ENCODE peak calls at places on chromosome 6, in six cellular contexts. C is upper lobe of left lung, D is body of pancreas, Y is adrenal gland, X is transverse colon, K is IMR-90. F is an unnamed sample.

GRCh38 chr6:39054577-39055142 is 6.1 kb downstream of the GLP1R start:
- DNase-seq in K (no peak), X (peak), Y (no peak), C (no peak), D (peak), F (peak)

GRCh38 chr6:27296106-27296783 is 15.8 kb downstream of the POM121L2 start:
- DNase-seq in Y (no peak), X (no peak), K (peak), D (no peak), C (no peak), F (no peak)

GRCh38 chr6:88683734-88684133 is 279.7 kb downstream of the RNGTT start:
- DNase-seq in X (no peak), C (no peak), D (no peak), K (peak), Y (no peak), F (no peak)

GRCh38 chr6:1840491-1841121 is 230.9 kb downstream of the FOXC1 start:
- DNase-seq in K (no peak), C (no peak), D (peak), Y (no peak), X (no peak), F (no peak)

GRCh38 chr6:19052219-19052618 is 665.1 kb downstream of the RNF144B start:
- DNase-seq in C (no peak), Y (no peak), D (no peak), K (no peak), X (no peak), F (no peak)

GRCh38 chr6:169780571-169781091 is 29.2 kb downstream of the ERMARD start:
- DNase-seq in D (no peak), X (no peak), Y (no peak), K (peak), C (no peak), F (no peak)

GRCh38 chr6:100381111-100381510 is 83.6 kb downstream of the SIM1 start:
- DNase-seq in K (peak), X (no peak), C (no peak), D (no peak), Y (no peak), F (no peak)

GRCh38 chr6:165002358-165002757 is 307.0 kb downstream of the C6orf118 start:
- DNase-seq in D (no peak), Y (no peak), X (no peak), K (no peak), C (no peak), F (no peak)

GRCh38 chr6:167699141-167700036 is 127.3 kb upstream of the AFDN start:
- DNase-seq in X (peak), Y (peak), C (peak), K (no peak), D (peak), F (peak)

GRCh38 chr6:150622941-150623874 is 23.5 kb downstream of the PLEKHG1 start:
- DNase-seq in X (no peak), C (no peak), K (no peak), Y (peak), D (peak), F (peak)

GRCh38 chr6:158213925-158214674 is 46.0 kb downstream of the GTF2H5 start:
- DNase-seq in D (peak), K (peak), Y (peak), X (peak), C (peak), F (peak)

GRCh38 chr6:80145921-80146320 is 39.5 kb downstream of the BCKDHB start:
- DNase-seq in Y (no peak), X (no peak), D (no peak), K (no peak), C (no peak), F (no peak)

GRCh38 chr6:1263039-1263849 is 48.7 kb upstream of the FOXQ1 start:
- DNase-seq in D (no peak), Y (no peak), K (no peak), C (peak), X (no peak), F (no peak)

GRCh38 chr6:5514353-5514752 is 253.0 kb downstream of the FARS2 start:
- DNase-seq in D (no peak), Y (no peak), X (no peak), K (no peak), C (no peak), F (no peak)

GRCh38 chr6:134474980-134475379 is 157.1 kb upstream of the SGK1 start:
- DNase-seq in K (no peak), D (no peak), Y (no peak), X (no peak), C (no peak), F (no peak)

GRCh38 chr6:1609662-1610496 is at the start of gene FOXC1:
- DNase-seq in C (peak), X (peak), Y (peak), D (peak), K (peak), F (peak)

GRCh38 chr6:64516393-64516792 is 880.8 kb downstream of the PHF3 start:
- DNase-seq in C (no peak), Y (no peak), X (no peak), D (no peak), K (no peak), F (no peak)

GRCh38 chr6:16762547-16763477 is 1.6 kb upstream of the ATXN1 start:
- DNase-seq in D (peak), C (peak), K (peak), Y (peak), X (peak), F (peak)

GRCh38 chr6:45467853-45468252 is 90.1 kb upstream of the SUPT3H start:
- DNase-seq in C (no peak), X (no peak), Y (no peak), D (no peak), K (no peak), F (no peak)

GRCh38 chr6:16483315-16483875 is 245.0 kb downstream of the GMPR start:
- DNase-seq in K (no peak), D (no peak), Y (no peak), X (no peak), C (no peak), F (no peak)

GRCh38 chr6:157072128-157072527 is 251.2 kb downstream of the TMEM242 start:
- DNase-seq in Y (no peak), K (no peak), X (no peak), C (no peak), D (no peak), F (no peak)

GRCh38 chr6:26205161-26205624 is 118.0 kb downstream of the HFE start:
- DNase-seq in X (peak), D (peak), C (peak), K (peak), Y (peak), F (peak)

GRCh38 chr6:95593025-95593424 is 15.7 kb downstream of the MANEA start:
- DNase-seq in Y (no peak), X (no peak), K (no peak), D (peak), C (no peak), F (peak)

GRCh38 chr6:81759782-81760181 is 7.3 kb upstream of the TENT5A start:
- DNase-seq in K (peak), C (no peak), D (no peak), X (no peak), Y (no peak), F (no peak)

GRCh38 chr6:3299221-3299620 is 40.5 kb downstream of the PSMG4 start:
- DNase-seq in X (no peak), K (no peak), Y (no peak), D (no peak), C (no peak), F (no peak)

GRCh38 chr6:31933537-31933936 is 6.0 kb downstream of the C2 start:
- DNase-seq in K (no peak), C (no peak), D (no peak), X (no peak), Y (no peak), F (no peak)

GRCh38 chr6:31927242-31927867 is at the start of gene C2:
- DNase-seq in X (no peak), Y (no peak), D (no peak), K (no peak), C (peak), F (no peak)

GRCh38 chr6:31930962-31931361 is 3.4 kb downstream of the C2 start:
- DNase-seq in C (no peak), Y (no peak), X (no peak), K (no peak), D (no peak), F (no peak)

GRCh38 chr6:31927868-31928671 is 553 bp downstream of the C2 start:
- DNase-seq in K (no peak), C (no peak), X (no peak), D (no peak), Y (no peak), F (no peak)

DNA sequence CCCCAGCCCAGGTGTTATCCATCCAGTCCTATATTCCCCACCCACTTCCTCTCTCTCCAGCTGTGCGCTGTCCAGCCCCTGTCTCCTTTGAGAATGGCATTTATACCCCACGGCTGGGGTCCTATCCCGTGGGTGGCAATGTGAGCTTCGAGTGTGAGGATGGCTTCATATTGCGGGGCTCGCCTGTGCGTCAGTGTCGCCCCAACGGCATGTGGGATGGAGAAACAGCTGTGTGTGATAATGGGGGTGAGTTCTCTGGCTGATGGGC is 1.1 kb downstream of the C2 start:
- DNase-seq in D (no peak), K (no peak), Y (no peak), X (no peak), C (no peak), F (no peak)
- H3K4me3 ChIP-seq in D (no peak), K (no peak), Y (no peak), X (no peak), C (peak), F (no peak)

DNA sequence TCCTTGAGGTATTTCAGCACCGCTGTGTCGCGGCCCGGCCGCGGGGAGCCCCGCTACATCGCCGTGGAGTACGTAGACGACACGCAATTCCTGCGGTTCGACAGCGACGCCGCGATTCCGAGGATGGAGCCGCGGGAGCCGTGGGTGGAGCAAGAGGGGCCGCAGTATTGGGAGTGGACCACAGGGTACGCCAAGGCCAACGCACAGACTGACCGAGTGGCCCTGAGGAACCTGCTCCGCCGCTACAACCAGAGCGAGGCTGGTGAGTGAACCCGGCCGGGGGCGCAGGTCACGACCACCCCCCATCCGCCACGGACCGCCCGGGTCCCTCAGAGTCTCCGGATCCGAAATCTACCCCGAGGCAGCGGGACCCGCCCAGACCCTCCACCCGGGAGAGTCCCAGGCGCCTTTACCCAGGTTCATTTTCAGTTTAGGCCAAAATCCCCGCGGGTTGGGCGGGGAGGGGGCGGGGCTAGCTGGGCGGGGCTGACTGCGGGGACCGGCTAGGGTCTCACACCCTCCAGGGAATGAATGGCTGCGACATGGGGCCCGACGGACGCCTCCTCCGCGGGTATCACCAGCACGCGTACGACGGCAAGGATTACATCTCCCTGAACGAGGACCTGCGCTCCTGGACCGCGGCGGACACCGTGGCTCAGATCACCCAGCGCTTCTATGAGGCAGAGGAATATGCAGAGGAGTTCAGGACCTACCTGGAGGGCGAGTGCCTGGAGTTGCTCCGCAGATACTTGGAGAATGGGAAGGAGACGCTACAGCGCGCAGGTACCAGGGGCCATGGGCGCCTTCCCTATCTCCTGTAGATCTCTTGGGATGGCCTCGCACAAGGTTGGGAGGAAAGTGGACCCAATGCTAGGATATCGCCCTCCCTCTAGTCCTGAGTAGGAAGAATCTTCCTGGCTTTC is 693 bp downstream of the HLA-F start:
- DNase-seq in Y (peak), X (peak), D (peak), K (no peak), C (peak), F (peak)
- TF ChIP-seq POLR2A in Y (no peak), X (peak), D (no peak), K (no peak), C (no peak), F (no peak)

DNA sequence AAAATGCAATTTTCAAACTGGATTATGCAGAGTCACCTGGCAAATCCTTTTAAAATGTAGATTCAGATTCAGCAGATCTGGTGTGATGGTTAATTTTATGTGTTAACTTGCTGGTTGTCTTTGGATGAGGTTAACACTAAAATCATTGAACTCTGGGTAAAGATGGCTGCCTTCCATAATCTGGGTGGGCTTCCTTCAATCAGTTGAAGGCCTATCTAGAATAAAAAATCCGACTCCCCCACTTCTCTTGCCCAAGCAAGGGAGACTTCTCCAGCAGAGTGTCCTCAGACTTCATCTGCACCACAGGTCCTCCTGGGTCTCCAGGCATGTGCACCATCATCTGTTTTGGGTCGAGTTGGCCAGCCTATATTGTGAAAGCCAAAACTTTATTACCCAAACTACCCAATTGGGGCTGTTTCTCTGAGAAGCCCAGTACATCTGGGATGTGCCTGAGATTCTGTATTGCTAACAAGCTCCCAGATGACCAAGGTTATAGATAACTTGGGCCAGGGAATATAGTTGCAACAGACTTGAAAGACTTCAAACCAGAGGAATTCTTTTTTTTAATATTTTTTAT is 1.6 kb upstream of the SLC17A5 start:
- DNase-seq in K (no peak), X (no peak), D (no peak), Y (no peak), C (no peak), F (no peak)
- H3K4me3 ChIP-seq in K (no peak), X (no peak), D (no peak), Y (no peak), C (no peak), F (peak)

GRCh38 chr6:12115492-12115891 is 103.4 kb downstream of the HIVEP1 start:
- DNase-seq in K (no peak), Y (no peak), D (no peak), C (no peak), X (no peak), F (no peak)

GRCh38 chr6:12119085-12119588 is 107.0 kb downstream of the HIVEP1 start:
- DNase-seq in X (no peak), C (no peak), K (no peak), Y (no peak), D (peak), F (no peak)

GRCh38 chr6:12116264-12116800 is 104.2 kb downstream of the HIVEP1 start:
- DNase-seq in D (no peak), Y (no peak), X (no peak), K (no peak), C (no peak), F (no peak)

GRCh38 chr6:12116978-12117377 is 104.9 kb downstream of the HIVEP1 start:
- DNase-seq in K (no peak), X (no peak), D (no peak), C (no peak), Y (no peak), F (no peak)

DNA sequence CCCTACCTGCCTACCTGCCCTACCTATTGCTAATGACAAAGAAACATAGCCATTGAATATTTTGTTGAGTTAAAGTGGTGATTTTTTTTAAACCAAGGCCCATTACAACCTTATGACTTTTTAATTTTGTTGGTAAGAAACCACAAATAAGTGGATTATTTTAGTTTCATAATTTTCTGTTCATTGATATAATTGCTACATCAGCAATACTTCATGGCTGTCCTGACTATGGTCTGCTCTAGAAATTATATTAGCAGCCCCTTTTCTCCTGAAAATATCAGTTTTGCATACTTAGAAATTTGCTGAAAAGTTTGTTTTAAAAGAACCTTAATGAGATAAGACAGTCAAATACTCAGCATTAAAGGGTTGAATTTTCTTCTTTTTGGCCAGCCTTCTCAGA is 106.5 kb downstream of the HIVEP1 start:
- DNase-seq in X (no peak), C (no peak), D (no peak), K (no peak), Y (no peak), F (no peak)
- TF ChIP-seq POLR2A in X (no peak), C (no peak), D (no peak), K (no peak), Y (no peak), F (no peak)

DNA sequence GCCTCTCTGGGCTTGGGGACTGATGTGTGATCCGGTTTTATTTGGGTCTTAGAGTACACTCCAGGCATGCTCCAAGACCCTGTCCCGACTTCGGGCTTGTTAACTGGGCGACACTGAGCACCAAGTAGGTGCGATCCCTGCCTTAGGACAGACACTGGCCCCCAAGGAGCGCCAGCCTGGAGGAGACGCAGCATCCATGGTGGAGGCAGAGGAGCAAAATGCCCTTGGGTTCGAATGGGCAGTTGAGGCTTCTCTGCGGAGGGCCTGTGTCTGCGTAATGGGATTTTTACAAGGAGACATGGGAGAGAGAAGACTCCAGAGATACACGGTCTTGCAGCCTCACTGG is 593 bp upstream of the LEMD2 start:
- DNase-seq in D (no peak), Y (no peak), X (no peak), K (no peak), C (no peak), F (no peak)
- H3K4me3 ChIP-seq in D (no peak), Y (peak), X (no peak), K (peak), C (peak), F (no peak)

GRCh38 chr6:77074037-77074713 is 389.1 kb downstream of the HTR1B start:
- DNase-seq in Y (no peak), D (no peak), K (no peak), X (no peak), C (no peak), F (no peak)

GRCh38 chr6:77073410-77073760 is 389.9 kb downstream of the HTR1B start:
- DNase-seq in C (no peak), K (no peak), Y (no peak), X (no peak), D (no peak), F (no peak)

GRCh38 chr6:77072694-77073409 is 390.4 kb downstream of the HTR1B start:
- DNase-seq in K (no peak), X (no peak), C (no peak), Y (no peak), D (peak), F (no peak)
- TF ChIP-seq POLR2A in K (no peak), X (no peak), C (no peak), Y (no peak), D (no peak), F (no peak)

GRCh38 chr6:111607279-111607678 is 1.6 kb upstream of the TRAF3IP2 start:
- DNase-seq in K (no peak), X (no peak), Y (no peak), C (no peak), D (no peak), F (no peak)

GRCh38 chr6:111603648-111604047 is 2.0 kb downstream of the TRAF3IP2 start:
- DNase-seq in K (peak), Y (no peak), X (no peak), D (no peak), C (no peak), F (no peak)

GRCh38 chr6:111605100-111605748 is 454 bp downstream of the TRAF3IP2 start:
- DNase-seq in D (peak), K (peak), C (peak), Y (peak), X (peak), F (peak)

GRCh38 chr6:111604259-111605099 is 1.2 kb downstream of the TRAF3IP2 start:
- DNase-seq in D (peak), X (peak), K (peak), Y (peak), C (peak), F (peak)

GRCh38 chr6:111606620-111607115 is 990 bp upstream of the TRAF3IP2 start:
- DNase-seq in Y (no peak), X (no peak), K (no peak), D (no peak), C (no peak), F (no peak)
- H3K4me3 ChIP-seq in Y (peak), X (no peak), K (no peak), D (no peak), C (peak), F (peak)